ENCODE peak calls at places on chromosomes 6 and 20, in eight cellular contexts. A is breast epithelium, C is heart right ventricle, T is HCT116, I is cardiac muscle cell, L is thyroid gland, S is right lobe of liver, O is SK-N-SH. N is an unnamed sample.

GRCh38 chr6:2900221-2900807 is 2.8 kb downstream of the SERPINB9 start:
- DNase-seq in A (no peak), C (no peak), T (no peak), I (no peak), L (no peak), S (no peak), O (no peak), N (no peak)

GRCh38 chr6:161743526-161744196 is 469.8 kb upstream of the AGPAT4 start:
- DNase-seq in A (no peak), C (no peak), T (no peak), I (no peak), L (no peak), S (no peak), O (no peak), N (no peak)

GRCh38 chr20:24495266-24495665 is 25.8 kb downstream of the SYNDIG1 start:
- DNase-seq in A (no peak), C (no peak), T (no peak), I (no peak), L (no peak), S (no peak), O (no peak), N (no peak)

GRCh38 chr20:6416371-6416770 is 293.5 kb upstream of the FERMT1 start:
- DNase-seq in A (no peak), C (no peak), T (no peak), I (no peak), L (no peak), S (no peak), O (no peak), N (no peak)

GRCh38 chr6:33343953-33344611 is 26.5 kb upstream of the ZBTB22 start:
- DNase-seq in A (no peak), C (no peak), T (no peak), I (no peak), L (no peak), S (no peak), O (no peak), N (no peak)

GRCh38 chr6:79240509-79240908 is 6.0 kb upstream of the HMGN3 start:
- DNase-seq in A (no peak), C (no peak), T (no peak), I (no peak), L (no peak), S (no peak), O (no peak), N (no peak)

GRCh38 chr6:118316796-118317384 is 231.2 kb upstream of the PLN start:
- DNase-seq in A (no peak), C (no peak), T (no peak), I (no peak), L (no peak), S (no peak), O (no peak), N (no peak)

GRCh38 chr6:43806041-43806757 is 36.2 kb downstream of the VEGFA start:
- DNase-seq in A (no peak), C (no peak), T (no peak), I (no peak), L (no peak), S (peak; percentile 83), O (no peak), N (no peak)

GRCh38 chr6:127195833-127196232 is 70.8 kb upstream of the RNF146 start:
- DNase-seq in A (no peak), C (no peak), T (no peak), I (no peak), L (no peak), S (no peak), O (no peak), N (no peak)

GRCh38 chr6:74671558-74672025 is 534.3 kb downstream of the COL12A1 start:
- DNase-seq in A (no peak), C (no peak), T (no peak), I (no peak), L (no peak), S (no peak), O (no peak), N (no peak)

GRCh38 chr20:51412333-51412761 is 130.2 kb downstream of the NFATC2 start:
- DNase-seq in A (no peak), C (peak; percentile 32), T (no peak), I (no peak), L (peak; percentile 70), S (peak; percentile 92), O (peak; percentile 74), N (no peak)

GRCh38 chr6:30481213-30481964 is 7.9 kb upstream of the HLA-E start:
- DNase-seq in A (no peak), C (no peak), T (no peak), I (no peak), L (no peak), S (no peak), O (no peak), N (no peak)
- H3K27me3 ChIP-seq in A (peaks cover 35% of the 10 kb centered on the region), C (peaks cover 10% of the 10 kb centered on the region), T (no peaks in the 10 kb centered on the region), I (peaks cover 71% of the 10 kb centered on the region), L (peaks cover 15% of the 10 kb centered on the region), S (no peaks in the 10 kb centered on the region), O (peaks cover 40% of the 10 kb centered on the region), N (peaks cover 15% of the 10 kb centered on the region)

GRCh38 chr20:17659801-17660200 is 22.2 kb downstream of the RRBP1 start:
- DNase-seq in A (no peak), C (no peak), T (no peak), I (no peak), L (no peak), S (no peak), O (no peak), N (no peak)
- H3K4me1 ChIP-seq in A (no peaks in the 10 kb centered on the region), C (peaks cover 37% of the 10 kb centered on the region), T (no peaks in the 10 kb centered on the region), I (peaks cover 8% of the 10 kb centered on the region), L (peaks cover 54% of the 10 kb centered on the region), S (no peaks in the 10 kb centered on the region), O (peaks cover 29% of the 10 kb centered on the region), N (no peaks in the 10 kb centered on the region)

GRCh38 chr20:62362991-62363919 is 3.9 kb downstream of the LAMA5 start:
- DNase-seq in A (no peak), C (peak; percentile 19), T (no peak), I (no peak), L (peak; percentile 59), S (peak; percentile 43), O (peak; percentile 60), N (peak; percentile 8)

GRCh38 chr20:62363920-62364851 is 2.9 kb downstream of the LAMA5 start:
- DNase-seq in A (no peak), C (peak; percentile 68), T (no peak), I (no peak), L (peak; percentile 1), S (peak; percentile 54), O (no peak), N (peak; percentile 3)

GRCh38 chr20:62365814-62366369 is 1.2 kb downstream of the LAMA5 start:
- DNase-seq in A (no peak), C (no peak), T (no peak), I (peak; percentile 55), L (peak; percentile 71), S (peak; percentile 46), O (no peak), N (peak; percentile 67)

GRCh38 chr20:62366370-62367135 is 559 bp downstream of the LAMA5 start:
- DNase-seq in A (no peak), C (no peak), T (no peak), I (peak; percentile 82), L (peak; percentile 80), S (peak; percentile 60), O (peak; percentile 82), N (peak; percentile 73)

DNA sequence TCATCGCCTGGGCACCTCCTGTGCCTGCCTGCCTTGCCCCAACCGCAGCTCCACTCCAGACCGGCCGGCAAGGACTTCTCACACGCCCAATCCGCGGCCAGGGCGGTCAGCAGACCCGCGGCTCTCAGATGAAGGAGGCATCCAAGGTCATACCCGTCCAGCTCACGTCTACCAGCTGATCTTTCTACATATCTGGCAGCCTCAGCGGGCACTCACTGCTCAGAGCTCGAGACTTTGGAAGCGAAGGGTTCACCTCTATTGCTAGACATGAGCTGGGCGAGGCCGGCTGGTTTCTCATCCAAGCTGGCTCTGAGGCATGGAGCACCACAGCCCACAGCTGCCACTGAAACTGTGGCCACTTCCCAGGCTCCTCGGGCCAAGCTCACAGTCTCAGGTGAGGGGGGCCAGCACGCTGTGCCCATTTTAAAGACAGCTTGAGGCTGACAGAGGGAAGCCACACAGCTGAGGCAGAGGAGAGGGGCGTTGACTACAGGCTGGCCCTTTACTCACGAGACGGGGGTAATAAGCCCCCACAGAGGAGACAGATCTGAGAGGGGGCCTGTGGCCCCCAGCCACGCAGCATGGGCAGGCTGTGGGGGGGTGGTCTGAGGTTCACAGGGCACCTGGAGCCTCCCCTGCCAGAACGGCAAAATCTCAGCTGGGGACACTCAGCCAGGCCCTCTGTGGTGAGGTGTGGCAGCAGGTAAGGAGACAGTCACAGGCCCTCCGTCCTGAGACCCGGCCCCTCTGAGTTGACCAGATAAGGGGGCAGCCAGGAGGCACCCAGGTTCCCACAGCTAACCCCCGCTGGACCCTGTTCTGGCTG is 2.0 kb downstream of the LAMA5 start:
- DNase-seq in A (no peak), C (peak; percentile 69), T (no peak), I (no peak), L (peak; percentile 79), S (peak; percentile 49), O (no peak), N (no peak)
- H3K27me3 ChIP-seq in A (no peaks in the 10 kb centered on the region), C (no peaks in the 10 kb centered on the region), T (no peaks in the 10 kb centered on the region), I (no peaks in the 10 kb centered on the region), L (no peaks in the 10 kb centered on the region), S (no peaks in the 10 kb centered on the region), O (no peaks in the 10 kb centered on the region), N (no peaks in the 10 kb centered on the region)

GRCh38 chr20:38806855-38807655 is 1.6 kb downstream of the PPP1R16B start:
- DNase-seq in A (no peak), C (no peak), T (no peak), I (no peak), L (no peak), S (no peak), O (peak; percentile 43), N (no peak)
- H3K4me1 ChIP-seq in A (peaks cover 9% of the 10 kb centered on the region), C (peaks cover 27% of the 10 kb centered on the region), T (no peaks in the 10 kb centered on the region), I (no peaks in the 10 kb centered on the region), L (peaks cover 17% of the 10 kb centered on the region), S (no peaks in the 10 kb centered on the region), O (no peaks in the 10 kb centered on the region), N (no peaks in the 10 kb centered on the region)

GRCh38 chr6:138948028-138948427 is 40.0 kb downstream of the REPS1 start:
- DNase-seq in A (no peak), C (no peak), T (no peak), I (no peak), L (no peak), S (no peak), O (no peak), N (no peak)
- H3K27me3 ChIP-seq in A (no peaks in the 10 kb centered on the region), C (no peaks in the 10 kb centered on the region), T (no peaks in the 10 kb centered on the region), I (no peaks in the 10 kb centered on the region), L (no peaks in the 10 kb centered on the region), S (no peaks in the 10 kb centered on the region), O (no peaks in the 10 kb centered on the region), N (no peaks in the 10 kb centered on the region)

GRCh38 chr6:13373488-13373886 is 45.1 kb upstream of the TBC1D7 start:
- DNase-seq in A (no peak), C (no peak), T (no peak), I (no peak), L (no peak), S (no peak), O (no peak), N (no peak)
- H3K4me1 ChIP-seq in A (no peaks in the 10 kb centered on the region), C (peaks cover 28% of the 10 kb centered on the region), T (no peaks in the 10 kb centered on the region), I (peaks cover 31% of the 10 kb centered on the region), L (no peaks in the 10 kb centered on the region), S (no peaks in the 10 kb centered on the region), O (no peaks in the 10 kb centered on the region), N (no peaks in the 10 kb centered on the region)

N was measured in prostate gland.